ENCODE peak calls at places on chromosomes 3 and 15, in ten cellular contexts. One of them, this sample, is unnamed.

GRCh38 chr3:135499426-135499825 is 466.1 kb upstream of the PPP2R3A start:
- DNase-seq in GM20000: no peak
- DNase-seq in esophagus squamous epithelium: no peak
- DNase-seq in fibroblast of lung: no peak
- DNase-seq in GM10248: no peak
- DNase-seq in keratinocyte: no peak
- DNase-seq in dorsolateral prefrontal cortex: no peak
- DNase-seq in fibroblast of the aortic adventitia: no peak
- DNase-seq in vagina: no peak
- DNase-seq in endothelial cell: no peak
- DNase-seq in this sample: no peak

GRCh38 chr3:197801801-197802504 is 10.9 kb downstream of the LRCH3 start:
- DNase-seq in GM20000: no peak
- DNase-seq in esophagus squamous epithelium: no peak
- DNase-seq in fibroblast of lung: peak
- DNase-seq in GM10248: no peak
- DNase-seq in keratinocyte: no peak
- DNase-seq in dorsolateral prefrontal cortex: no peak
- DNase-seq in fibroblast of the aortic adventitia: peak
- DNase-seq in vagina: no peak
- DNase-seq in endothelial cell: no peak
- DNase-seq in this sample: no peak

GRCh38 chr3:16085884-16086608 is 88.4 kb upstream of the GALNT15 start:
- DNase-seq in GM20000: no peak
- DNase-seq in esophagus squamous epithelium: no peak
- DNase-seq in fibroblast of lung: peak
- DNase-seq in GM10248: no peak
- DNase-seq in keratinocyte: no peak
- DNase-seq in dorsolateral prefrontal cortex: peak
- DNase-seq in fibroblast of the aortic adventitia: peak
- DNase-seq in vagina: no peak
- DNase-seq in endothelial cell: no peak
- DNase-seq in this sample: no peak

GRCh38 chr3:66386925-66387650 is 113.7 kb downstream of the LRIG1 start:
- DNase-seq in GM20000: peak
- DNase-seq in esophagus squamous epithelium: no peak
- DNase-seq in fibroblast of lung: no peak
- DNase-seq in GM10248: peak
- DNase-seq in keratinocyte: no peak
- DNase-seq in dorsolateral prefrontal cortex: no peak
- DNase-seq in fibroblast of the aortic adventitia: no peak
- DNase-seq in vagina: peak
- DNase-seq in endothelial cell: no peak
- DNase-seq in this sample: peak

GRCh38 chr3:126475411-126476114 is at the start of gene ZXDC:
- DNase-seq in GM20000: peak
- DNase-seq in esophagus squamous epithelium: peak
- DNase-seq in fibroblast of lung: peak
- DNase-seq in GM10248: peak
- DNase-seq in keratinocyte: peak
- DNase-seq in dorsolateral prefrontal cortex: peak
- DNase-seq in fibroblast of the aortic adventitia: peak
- DNase-seq in vagina: no peak
- DNase-seq in endothelial cell: peak
- DNase-seq in this sample: peak

GRCh38 chr15:57364282-57365007 is 11.9 kb upstream of the CGNL1 start:
- DNase-seq in GM20000: no peak
- DNase-seq in esophagus squamous epithelium: no peak
- DNase-seq in fibroblast of lung: peak
- DNase-seq in GM10248: no peak
- DNase-seq in keratinocyte: no peak
- DNase-seq in dorsolateral prefrontal cortex: no peak
- DNase-seq in fibroblast of the aortic adventitia: peak
- DNase-seq in vagina: no peak
- DNase-seq in endothelial cell: peak
- DNase-seq in this sample: no peak

GRCh38 chr3:109023656-109024254 is 70.1 kb upstream of the GUCA1C start:
- DNase-seq in GM20000: peak
- DNase-seq in esophagus squamous epithelium: no peak
- DNase-seq in fibroblast of lung: peak
- DNase-seq in GM10248: peak
- DNase-seq in keratinocyte: no peak
- DNase-seq in dorsolateral prefrontal cortex: no peak
- DNase-seq in fibroblast of the aortic adventitia: peak
- DNase-seq in vagina: no peak
- DNase-seq in endothelial cell: peak
- DNase-seq in this sample: peak

GRCh38 chr3:39413691-39414420 is 7.3 kb downstream of the RPSA start:
- DNase-seq in GM20000: no peak
- DNase-seq in esophagus squamous epithelium: no peak
- DNase-seq in fibroblast of lung: no peak
- DNase-seq in GM10248: no peak
- DNase-seq in keratinocyte: no peak
- DNase-seq in dorsolateral prefrontal cortex: no peak
- DNase-seq in fibroblast of the aortic adventitia: no peak
- DNase-seq in vagina: no peak
- DNase-seq in endothelial cell: no peak
- DNase-seq in this sample: no peak

GRCh38 chr3:125055913-125056705 is at the start of gene HEG1:
- DNase-seq in GM20000: peak
- DNase-seq in esophagus squamous epithelium: peak
- DNase-seq in fibroblast of lung: peak
- DNase-seq in GM10248: peak
- DNase-seq in keratinocyte: no peak
- DNase-seq in dorsolateral prefrontal cortex: peak
- DNase-seq in fibroblast of the aortic adventitia: peak
- DNase-seq in vagina: peak
- DNase-seq in endothelial cell: peak
- DNase-seq in this sample: peak

GRCh38 chr15:92693922-92694331 is 38.4 kb upstream of the FAM174B start:
- DNase-seq in GM20000: no peak
- DNase-seq in esophagus squamous epithelium: no peak
- DNase-seq in fibroblast of lung: peak
- DNase-seq in GM10248: no peak
- DNase-seq in keratinocyte: no peak
- DNase-seq in dorsolateral prefrontal cortex: no peak
- DNase-seq in fibroblast of the aortic adventitia: no peak
- DNase-seq in vagina: peak
- DNase-seq in endothelial cell: peak
- DNase-seq in this sample: no peak

GRCh38 chr15:75733761-75734651 is 21.4 kb upstream of the CSPG4 start:
- DNase-seq in GM20000: no peak
- DNase-seq in esophagus squamous epithelium: no peak
- DNase-seq in fibroblast of lung: no peak
- DNase-seq in GM10248: no peak
- DNase-seq in keratinocyte: no peak
- DNase-seq in dorsolateral prefrontal cortex: peak
- DNase-seq in fibroblast of the aortic adventitia: no peak
- DNase-seq in vagina: no peak
- DNase-seq in endothelial cell: no peak
- DNase-seq in this sample: no peak

GRCh38 chr15:101689901-101690300 is 34.4 kb downstream of the TARS3 start:
- DNase-seq in GM20000: no peak
- DNase-seq in esophagus squamous epithelium: no peak
- DNase-seq in fibroblast of lung: peak
- DNase-seq in GM10248: no peak
- DNase-seq in keratinocyte: no peak
- DNase-seq in dorsolateral prefrontal cortex: no peak
- DNase-seq in fibroblast of the aortic adventitia: no peak
- DNase-seq in vagina: no peak
- DNase-seq in endothelial cell: no peak
- DNase-seq in this sample: no peak

GRCh38 chr3:66484106-66484857 is 16.5 kb downstream of the LRIG1 start:
- DNase-seq in GM20000: no peak
- DNase-seq in esophagus squamous epithelium: no peak
- DNase-seq in fibroblast of lung: no peak
- DNase-seq in GM10248: no peak
- DNase-seq in keratinocyte: no peak
- DNase-seq in dorsolateral prefrontal cortex: no peak
- DNase-seq in fibroblast of the aortic adventitia: no peak
- DNase-seq in vagina: no peak
- DNase-seq in endothelial cell: no peak
- DNase-seq in this sample: no peak

GRCh38 chr3:76470285-76470684 is 569.6 kb upstream of the ROBO2 start:
- DNase-seq in GM20000: no peak
- DNase-seq in esophagus squamous epithelium: no peak
- DNase-seq in fibroblast of lung: peak
- DNase-seq in GM10248: no peak
- DNase-seq in keratinocyte: peak
- DNase-seq in dorsolateral prefrontal cortex: no peak
- DNase-seq in fibroblast of the aortic adventitia: no peak
- DNase-seq in vagina: no peak
- DNase-seq in endothelial cell: no peak
- DNase-seq in this sample: no peak

GRCh38 chr15:100778831-100779288 is 100.8 kb upstream of the ALDH1A3 start:
- DNase-seq in GM20000: no peak
- DNase-seq in esophagus squamous epithelium: no peak
- DNase-seq in fibroblast of lung: no peak
- DNase-seq in GM10248: peak
- DNase-seq in keratinocyte: no peak
- DNase-seq in dorsolateral prefrontal cortex: no peak
- DNase-seq in fibroblast of the aortic adventitia: no peak
- DNase-seq in vagina: peak
- DNase-seq in endothelial cell: no peak
- DNase-seq in this sample: no peak

GRCh38 chr3:65963787-65964707 is 74.7 kb downstream of the MAGI1 start:
- DNase-seq in GM20000: peak
- DNase-seq in esophagus squamous epithelium: no peak
- DNase-seq in fibroblast of lung: peak
- DNase-seq in GM10248: peak
- DNase-seq in keratinocyte: peak
- DNase-seq in dorsolateral prefrontal cortex: no peak
- DNase-seq in fibroblast of the aortic adventitia: peak
- DNase-seq in vagina: no peak
- DNase-seq in endothelial cell: no peak
- DNase-seq in this sample: peak

DNA sequence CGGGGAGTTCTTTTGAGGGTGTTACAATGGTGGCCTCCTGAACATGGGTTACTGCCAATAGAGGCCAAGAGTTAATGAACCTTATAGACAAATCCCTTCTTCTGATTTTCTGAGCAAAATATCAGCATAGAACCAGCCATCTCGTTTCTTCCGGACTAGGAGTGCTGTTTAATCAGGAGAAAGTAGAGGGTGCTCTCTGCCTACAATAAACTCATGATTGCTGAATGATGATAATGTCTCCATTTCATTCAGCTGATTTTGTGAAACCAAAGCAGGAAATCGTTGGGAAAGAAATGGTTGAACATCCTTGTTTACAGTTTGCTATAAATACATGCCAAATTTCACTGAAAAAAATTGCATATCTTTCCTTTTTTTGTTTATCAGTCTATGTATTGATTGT is 142.8 kb upstream of the PLSCR5 start:
- DNase-seq in GM20000: no peak
- DNase-seq in esophagus squamous epithelium: no peak
- DNase-seq in fibroblast of lung: peak
- DNase-seq in GM10248: no peak
- DNase-seq in keratinocyte: no peak
- DNase-seq in dorsolateral prefrontal cortex: no peak
- DNase-seq in fibroblast of the aortic adventitia: peak
- DNase-seq in vagina: no peak
- DNase-seq in endothelial cell: no peak
- DNase-seq in this sample: no peak
- TF ChIP-seq CTCF in GM20000: no peak
- TF ChIP-seq CTCF in esophagus squamous epithelium: no peak
- TF ChIP-seq CTCF in fibroblast of lung: peak
- TF ChIP-seq CTCF in GM10248: no peak
- TF ChIP-seq CTCF in keratinocyte: peak
- TF ChIP-seq CTCF in dorsolateral prefrontal cortex: peak
- TF ChIP-seq CTCF in fibroblast of the aortic adventitia: peak
- TF ChIP-seq CTCF in vagina: no peak
- TF ChIP-seq CTCF in endothelial cell: no peak
- TF ChIP-seq CTCF in this sample: no peak

GRCh38 chr3:19399836-19400235 is 251.5 kb downstream of the KCNH8 start:
- DNase-seq in GM20000: no peak
- DNase-seq in esophagus squamous epithelium: no peak
- DNase-seq in fibroblast of lung: no peak
- DNase-seq in GM10248: no peak
- DNase-seq in keratinocyte: no peak
- DNase-seq in dorsolateral prefrontal cortex: no peak
- DNase-seq in fibroblast of the aortic adventitia: no peak
- DNase-seq in vagina: no peak
- DNase-seq in endothelial cell: no peak
- DNase-seq in this sample: no peak
- TF ChIP-seq CTCF in GM20000: no peak
- TF ChIP-seq CTCF in esophagus squamous epithelium: no peak
- TF ChIP-seq CTCF in fibroblast of lung: no peak
- TF ChIP-seq CTCF in GM10248: no peak
- TF ChIP-seq CTCF in keratinocyte: no peak
- TF ChIP-seq CTCF in dorsolateral prefrontal cortex: no peak
- TF ChIP-seq CTCF in fibroblast of the aortic adventitia: no peak
- TF ChIP-seq CTCF in vagina: no peak
- TF ChIP-seq CTCF in endothelial cell: no peak
- TF ChIP-seq CTCF in this sample: no peak

GRCh38 chr3:33982269-33982798 is 183.9 kb downstream of the PDCD6IP start:
- DNase-seq in GM20000: no peak
- DNase-seq in esophagus squamous epithelium: no peak
- DNase-seq in fibroblast of lung: no peak
- DNase-seq in GM10248: no peak
- DNase-seq in keratinocyte: no peak
- DNase-seq in dorsolateral prefrontal cortex: no peak
- DNase-seq in fibroblast of the aortic adventitia: no peak
- DNase-seq in vagina: no peak
- DNase-seq in endothelial cell: no peak
- DNase-seq in this sample: no peak

GRCh38 chr3:33975463-33975862 is 177.0 kb downstream of the PDCD6IP start:
- DNase-seq in GM20000: no peak
- DNase-seq in esophagus squamous epithelium: no peak
- DNase-seq in fibroblast of lung: no peak
- DNase-seq in GM10248: no peak
- DNase-seq in keratinocyte: no peak
- DNase-seq in dorsolateral prefrontal cortex: no peak
- DNase-seq in fibroblast of the aortic adventitia: no peak
- DNase-seq in vagina: no peak
- DNase-seq in endothelial cell: no peak
- DNase-seq in this sample: no peak

GRCh38 chr3:33977227-33977626 is 178.8 kb downstream of the PDCD6IP start:
- DNase-seq in GM20000: no peak
- DNase-seq in esophagus squamous epithelium: no peak
- DNase-seq in fibroblast of lung: no peak
- DNase-seq in GM10248: no peak
- DNase-seq in keratinocyte: no peak
- DNase-seq in dorsolateral prefrontal cortex: no peak
- DNase-seq in fibroblast of the aortic adventitia: no peak
- DNase-seq in vagina: no peak
- DNase-seq in endothelial cell: no peak
- DNase-seq in this sample: no peak

GRCh38 chr3:33980252-33980651 is 181.8 kb downstream of the PDCD6IP start:
- DNase-seq in GM20000: peak
- DNase-seq in esophagus squamous epithelium: no peak
- DNase-seq in fibroblast of lung: peak
- DNase-seq in GM10248: no peak
- DNase-seq in keratinocyte: no peak
- DNase-seq in dorsolateral prefrontal cortex: no peak
- DNase-seq in fibroblast of the aortic adventitia: peak
- DNase-seq in vagina: no peak
- DNase-seq in endothelial cell: no peak
- DNase-seq in this sample: peak
- TF ChIP-seq CTCF in GM20000: no peak
- TF ChIP-seq CTCF in esophagus squamous epithelium: peak
- TF ChIP-seq CTCF in fibroblast of lung: peak
- TF ChIP-seq CTCF in GM10248: peak
- TF ChIP-seq CTCF in keratinocyte: peak
- TF ChIP-seq CTCF in dorsolateral prefrontal cortex: no peak
- TF ChIP-seq CTCF in fibroblast of the aortic adventitia: peak
- TF ChIP-seq CTCF in vagina: no peak
- TF ChIP-seq CTCF in endothelial cell: no peak
- TF ChIP-seq CTCF in this sample: peak

GRCh38 chr3:133490468-133491351 is 82.8 kb upstream of the CDV3 start:
- DNase-seq in GM20000: peak
- DNase-seq in esophagus squamous epithelium: no peak
- DNase-seq in fibroblast of lung: no peak
- DNase-seq in GM10248: peak
- DNase-seq in keratinocyte: no peak
- DNase-seq in dorsolateral prefrontal cortex: no peak
- DNase-seq in fibroblast of the aortic adventitia: no peak
- DNase-seq in vagina: peak
- DNase-seq in endothelial cell: no peak
- DNase-seq in this sample: peak
- TF ChIP-seq CTCF in GM20000: no peak
- TF ChIP-seq CTCF in esophagus squamous epithelium: no peak
- TF ChIP-seq CTCF in fibroblast of lung: no peak
- TF ChIP-seq CTCF in GM10248: no peak
- TF ChIP-seq CTCF in keratinocyte: no peak
- TF ChIP-seq CTCF in dorsolateral prefrontal cortex: no peak
- TF ChIP-seq CTCF in fibroblast of the aortic adventitia: no peak
- TF ChIP-seq CTCF in vagina: no peak
- TF ChIP-seq CTCF in endothelial cell: no peak
- TF ChIP-seq CTCF in this sample: no peak